ENCODE peak calls at places on chromosomes 13 and 19, in ten cellular contexts. G, N, M, Y, F, L, O, E, R and S are unnamed samples.

GRCh38 chr13:63954683-63955082 is 2539.0 kb upstream of the PCDH20 start:
- DNase-seq in G (no peak), O (no peak), Y (no peak), N (no peak), E (no peak), L (no peak), F (no peak), M (no peak), R (peak), S (no peak)

GRCh38 chr19:37855098-37855497 is 51.3 kb downstream of the WDR87 start:
- DNase-seq in O (no peak), Y (no peak), G (no peak), L (no peak), F (peak), R (no peak), M (peak), E (no peak), N (peak), S (peak)

GRCh38 chr13:75934889-75935288 is 298.8 kb downstream of the LMO7 start:
- DNase-seq in O (no peak), F (no peak), N (no peak), Y (no peak), E (no peak), M (no peak), L (peak), R (no peak), G (no peak), S (no peak)

GRCh38 chr13:89393758-89394157 is 1722.6 kb downstream of the SLITRK5 start:
- DNase-seq in E (no peak), O (no peak), F (no peak), Y (no peak), G (no peak), N (no peak), M (no peak), L (no peak), R (no peak), S (no peak)

GRCh38 chr13:20553309-20553708 is 13.6 kb upstream of the IFT88 start:
- DNase-seq in M (no peak), E (no peak), Y (no peak), F (no peak), L (no peak), R (no peak), N (no peak), O (no peak), G (no peak), S (no peak)

GRCh38 chr19:7772752-7773291 is 9.8 kb downstream of the CLEC4M start:
- DNase-seq in O (no peak), N (no peak), G (no peak), L (no peak), M (no peak), F (no peak), Y (no peak), R (no peak), E (no peak), S (no peak)

GRCh38 chr19:49359851-49360845 is 2.1 kb downstream of the TEAD2 start:
- DNase-seq in G (no peak), N (peak), M (no peak), L (no peak), Y (peak), F (no peak), E (no peak), O (no peak), R (no peak), S (peak)

GRCh38 chr19:19040417-19040816 is 7.0 kb downstream of the ARMC6 start:
- DNase-seq in E (peak), F (no peak), N (no peak), M (peak), R (no peak), G (no peak), O (no peak), Y (no peak), L (peak), S (peak)

GRCh38 chr13:33493672-33494365 is 208.3 kb upstream of the STARD13 start:
- DNase-seq in N (no peak), M (no peak), G (no peak), R (no peak), Y (no peak), O (no peak), L (no peak), E (no peak), F (no peak), S (no peak)

GRCh38 chr13:33487575-33488243 is 202.2 kb upstream of the STARD13 start:
- DNase-seq in E (no peak), G (no peak), L (peak), R (peak), M (no peak), F (no peak), N (no peak), O (no peak), Y (peak), S (no peak)

GRCh38 chr13:33494596-33495214 is 209.2 kb upstream of the STARD13 start:
- DNase-seq in G (no peak), L (peak), E (no peak), F (no peak), N (no peak), O (no peak), R (no peak), Y (no peak), M (no peak), S (no peak)

GRCh38 chr13:33489563-33489962 is 204.0 kb upstream of the STARD13 start:
- DNase-seq in E (no peak), F (no peak), R (peak), L (no peak), Y (no peak), N (no peak), O (no peak), M (no peak), G (no peak), S (no peak)

GRCh38 chr13:33490461-33491327 is 205.1 kb upstream of the STARD13 start:
- DNase-seq in L (no peak), R (peak), M (no peak), N (peak), G (no peak), Y (no peak), E (no peak), O (no peak), F (no peak), S (no peak)
- TF ChIP-seq CTCF in L (no peak), R (peak), M (no peak), N (no peak), G (no peak), Y (no peak), E (no peak), O (no peak), F (no peak), S (no peak)

DNA sequence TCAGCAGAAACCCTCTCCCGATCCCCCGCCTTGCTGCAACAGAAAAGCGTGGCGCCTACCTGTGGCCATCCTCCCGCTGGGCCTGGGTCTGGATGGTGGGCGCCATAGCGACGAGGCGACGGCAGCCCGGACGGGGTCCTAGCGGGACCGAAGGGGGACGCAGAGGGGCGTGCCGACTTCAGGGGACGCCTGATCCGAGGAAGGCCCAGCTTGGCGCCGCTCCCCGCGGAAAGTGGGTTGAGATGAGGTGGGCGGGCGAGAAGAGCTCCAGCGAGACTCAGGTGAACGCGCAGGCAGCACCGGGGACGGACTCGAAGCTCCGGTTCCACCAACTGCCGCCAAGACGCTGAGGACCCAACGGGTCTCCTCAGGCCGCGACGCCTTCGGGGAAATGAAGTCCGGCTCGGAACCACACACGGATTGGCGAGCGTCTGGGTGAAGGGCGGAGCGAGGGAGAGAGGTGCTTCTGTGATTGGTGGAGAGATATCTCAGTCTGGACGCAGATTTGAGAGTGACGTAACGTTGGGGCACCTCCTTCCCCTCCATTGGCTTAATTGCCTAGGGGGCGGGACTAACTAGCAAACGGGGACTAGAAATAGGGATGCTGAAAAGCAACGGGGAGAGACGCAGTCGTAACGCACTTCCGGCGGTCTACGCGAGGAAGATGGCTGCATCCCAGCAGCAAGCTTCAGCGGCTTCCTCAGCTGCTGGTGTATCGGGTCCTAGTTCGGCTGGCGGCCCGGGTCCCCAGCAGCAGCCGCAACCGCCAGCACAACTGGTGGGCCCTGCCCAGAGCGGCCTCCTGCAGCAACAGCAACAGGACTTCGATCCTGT is at the start of the genes MED29 and PAF1:
- DNase-seq in M (peak), G (no peak), F (peak), O (peak), Y (peak), R (peak), E (peak), L (peak), N (peak), S (peak)
- TF ChIP-seq CTCF in M (no peak), G (no peak), F (no peak), O (no peak), Y (peak), R (peak), E (no peak), L (peak), N (no peak), S (no peak)

GRCh38 chr19:35095667-35096368 is 19.8 kb upstream of the FXYD3 start:
- DNase-seq in E (no peak), O (no peak), L (no peak), G (no peak), F (no peak), N (no peak), Y (no peak), R (no peak), M (no peak), S (no peak)
- TF ChIP-seq CTCF in E (no peak), O (no peak), L (no peak), G (no peak), F (no peak), N (no peak), Y (no peak), R (no peak), M (no peak), S (no peak)

GRCh38 chr19:57961785-57962184 is 12.5 kb downstream of the C19orf18 start:
- DNase-seq in F (no peak), E (no peak), O (no peak), M (no peak), G (no peak), N (no peak), L (no peak), Y (no peak), R (no peak), S (no peak)
- TF ChIP-seq CTCF in F (no peak), E (no peak), O (no peak), M (no peak), G (no peak), N (no peak), L (no peak), Y (no peak), R (no peak), S (no peak)

DNA sequence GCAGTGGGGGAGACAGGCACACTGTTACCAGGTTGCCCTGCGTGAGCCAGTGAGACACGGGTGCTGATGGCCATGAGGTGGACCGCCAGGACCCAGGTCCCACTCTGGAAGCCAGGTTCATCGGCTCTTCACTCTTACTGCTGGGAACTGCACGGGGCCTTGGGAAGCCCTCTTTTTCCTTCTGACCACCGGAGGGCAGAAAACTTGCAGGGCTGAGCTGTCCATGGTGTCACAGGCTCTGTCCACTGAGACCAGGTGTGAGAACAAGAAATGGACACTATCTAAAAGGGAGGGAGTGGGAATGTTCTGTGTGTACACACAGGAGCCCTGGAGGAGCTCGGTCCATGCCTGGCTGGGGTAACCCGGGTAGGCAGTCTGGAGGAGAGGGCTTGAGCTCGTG is 93.4 kb downstream of the UQCRFS1 start:
- DNase-seq in R (peak), L (peak), M (no peak), F (no peak), G (no peak), O (no peak), N (no peak), Y (no peak), E (no peak), S (no peak)
- TF ChIP-seq CTCF in R (peak), L (peak), M (no peak), F (no peak), G (no peak), O (no peak), N (no peak), Y (no peak), E (no peak), S (no peak)